ENCODE peak calls at places on chromosomes 5 and 9, in four cellular contexts. K, S, W and B are unnamed samples. For H3K27me3, the result is how much of the 10 kb centered on the place peaks cover.

GRCh38 chr5:82544004-82544403 is 265.9 kb upstream of the RPS23 start:
- DNase-seq in K (no peak), S (no peak), W (no peak), B (no peak)

GRCh38 chr5:123119334-123119986 is 30.4 kb downstream of the PRDM6 start:
- DNase-seq in K (no peak), S (no peak), W (peak), B (no peak)

GRCh38 chr9:117120061-117120460 is 294.8 kb downstream of the ASTN2 start:
- DNase-seq in K (no peak), S (no peak), W (no peak), B (no peak)

GRCh38 chr5:50292735-50293394 is 148.2 kb downstream of the EMB start:
- DNase-seq in K (no peak), S (no peak), W (no peak), B (no peak)

GRCh38 chr9:121354141-121354540 is 15.9 kb downstream of the STOM start:
- DNase-seq in K (no peak), S (no peak), W (no peak), B (no peak)

GRCh38 chr9:23324511-23324910 is 501.5 kb downstream of the ELAVL2 start:
- DNase-seq in K (no peak), S (no peak), W (no peak), B (no peak)

GRCh38 chr5:10278658-10279279 is 28.7 kb downstream of the CCT5 start:
- DNase-seq in K (peak), S (no peak), W (no peak), B (no peak)

GRCh38 chr5:140808889-140809291 is 2.0 kb downstream of the PCDHA4 start:
- DNase-seq in K (no peak), S (no peak), W (no peak), B (no peak)

GRCh38 chr5:125485003-125485641 is 738.7 kb upstream of the ZNF608 start:
- DNase-seq in K (no peak), S (no peak), W (peak), B (peak)

GRCh38 chr9:83384214-83384613 is 154.0 kb downstream of the FRMD3 start:
- DNase-seq in K (no peak), S (no peak), W (no peak), B (no peak)

GRCh38 chr5:157511656-157512644 is 51.9 kb downstream of the NIPAL4 start:
- DNase-seq in K (peak), S (peak), W (peak), B (peak)

GRCh38 chr9:132002827-132003704 is 76.6 kb downstream of the MED27 start:
- DNase-seq in K (no peak), S (no peak), W (no peak), B (no peak)

GRCh38 chr5:107968465-107968864 is 297.7 kb upstream of the EFNA5 start:
- DNase-seq in K (no peak), S (no peak), W (peak), B (no peak)

GRCh38 chr5:123810253-123810652 is 298.3 kb downstream of the CSNK1G3 start:
- DNase-seq in K (no peak), S (no peak), W (no peak), B (no peak)

GRCh38 chr9:133108794-133109641 is 12.0 kb downstream of the RALGDS start:
- DNase-seq in K (peak), S (no peak), W (no peak), B (peak)

GRCh38 chr9:3401556-3401955 is 124.2 kb downstream of the RFX3 start:
- DNase-seq in K (no peak), S (no peak), W (no peak), B (no peak)

GRCh38 chr5:145158654-145159199 is 676.4 kb downstream of the PRELID2 start:
- DNase-seq in K (no peak), S (no peak), W (no peak), B (no peak)

GRCh38 chr9:91038483-91039124 is 237.0 kb downstream of the SYK start:
- DNase-seq in K (no peak), S (no peak), W (no peak), B (no peak)

GRCh38 chr5:122099060-122099790 is 21.2 kb upstream of the LOX start:
- DNase-seq in K (no peak), S (no peak), W (peak), B (no peak)

GRCh38 chr9:91777437-91777836 is 172.6 kb downstream of the ROR2 start:
- DNase-seq in K (no peak), S (no peak), W (peak), B (peak)

GRCh38 chr9:126724226-126724625 is 80.6 kb upstream of the ZBTB43 start:
- DNase-seq in K (no peak), S (no peak), W (no peak), B (no peak)

GRCh38 chr5:132979367-132979935 is 16.0 kb upstream of the AFF4 start:
- DNase-seq in K (no peak), S (no peak), W (peak), B (no peak)

GRCh38 chr9:38016375-38017120 is 52.5 kb downstream of the SHB start:
- DNase-seq in K (no peak), S (no peak), W (peak), B (no peak)

GRCh38 chr5:1110930-1111726 is 735 bp downstream of the SLC12A7 start:
- DNase-seq in K (no peak), S (no peak), W (no peak), B (no peak)

GRCh38 chr5:91469517-91470165 is 86.5 kb upstream of the ARRDC3 start:
- DNase-seq in K (no peak), S (no peak), W (no peak), B (no peak)

GRCh38 chr9:134622896-134623407 is 18.7 kb upstream of the COL5A1 start:
- DNase-seq in K (peak), S (no peak), W (no peak), B (no peak)

GRCh38 chr5:43313854-43314457 is 744 bp upstream of the HMGCS1 start:
- DNase-seq in K (no peak), S (no peak), W (no peak), B (no peak)

GRCh38 chr5:171221931-171222330 is 87.1 kb upstream of the TLX3 start:
- DNase-seq in K (no peak), S (no peak), W (no peak), B (no peak)

GRCh38 chr9:18920685-18921084 is 112.3 kb downstream of the SAXO1 start:
- DNase-seq in K (no peak), S (no peak), W (peak), B (no peak)

GRCh38 chr9:129239946-129240490 is 62.0 kb upstream of the IER5L start:
- DNase-seq in K (no peak), S (no peak), W (no peak), B (no peak)

GRCh38 chr5:90111354-90112070 is 298.0 kb downstream of the CETN3 start:
- DNase-seq in K (no peak), S (no peak), W (no peak), B (no peak)

GRCh38 chr9:38423939-38424843 is at the start of gene IGFBPL1:
- DNase-seq in K (peak), S (no peak), W (no peak), B (no peak)

GRCh38 chr9:35758475-35759050 is 4.5 kb upstream of the MSMP start:
- DNase-seq in K (no peak), S (no peak), W (no peak), B (no peak)

GRCh38 chr9:4796988-4797956 is 4.5 kb downstream of the RCL1 start:
- DNase-seq in K (no peak), S (no peak), W (peak), B (no peak)

GRCh38 chr5:10354048-10354872 is 765 bp downstream of the MARCHF6 start:
- DNase-seq in K (peak), S (peak), W (peak), B (peak)

GRCh38 chr5:133376986-133377385 is 235.4 kb downstream of the FSTL4 start:
- DNase-seq in K (no peak), S (no peak), W (no peak), B (peak)

GRCh38 chr9:79123419-79123818 is 448.3 kb upstream of the TLE4 start:
- DNase-seq in K (no peak), S (no peak), W (peak), B (no peak)

GRCh38 chr5:78638423-78638822 is 10.1 kb downstream of the LHFPL2 start:
- DNase-seq in K (no peak), S (peak), W (peak), B (peak)

GRCh38 chr9:136486131-136486530 is 3.3 kb upstream of the SEC16A start:
- DNase-seq in K (no peak), S (no peak), W (no peak), B (no peak)

GRCh38 chr9:136483589-136484152 is 831 bp upstream of the SEC16A start:
- DNase-seq in K (peak), S (peak), W (peak), B (peak)

GRCh38 chr9:136484153-136485048 is 1.6 kb upstream of the SEC16A start:
- DNase-seq in K (peak), S (peak), W (no peak), B (peak)

GRCh38 chr9:136485651-136486050 is 2.8 kb upstream of the SEC16A start:
- DNase-seq in K (peak), S (peak), W (no peak), B (no peak)

DNA sequence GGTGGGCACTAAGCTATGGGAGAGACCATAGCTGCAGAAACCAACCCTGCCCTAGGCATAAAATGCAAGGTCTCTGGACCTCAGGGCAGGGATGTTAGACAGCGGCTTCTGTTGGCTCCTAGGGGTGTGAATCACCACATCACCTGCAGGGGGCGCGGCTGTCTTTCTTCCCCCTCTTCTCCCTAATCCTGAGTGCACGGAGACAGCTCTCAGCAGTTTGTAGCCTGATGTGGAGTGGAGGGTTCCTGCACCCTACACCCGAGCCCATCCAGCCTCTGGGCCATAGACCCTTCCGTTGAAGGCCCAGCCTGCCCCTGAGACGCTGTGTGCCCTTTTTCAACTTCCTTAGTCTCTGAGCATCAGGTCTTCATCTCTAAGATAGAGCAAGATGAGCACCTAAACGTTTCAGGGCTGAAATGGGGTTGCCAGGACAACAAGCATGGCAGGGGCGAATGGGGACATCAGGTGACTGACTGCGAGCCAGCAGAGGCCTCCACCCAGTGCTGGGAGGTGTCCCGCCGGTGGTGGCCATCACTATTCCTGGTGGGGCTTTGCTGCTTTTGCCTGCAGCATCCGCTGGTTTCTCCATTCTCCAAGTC is 2.3 kb upstream of the SEC16A start:
- DNase-seq in K (peak), S (peak), W (peak), B (peak)
- H3K4me3 ChIP-seq in K (peak), S (no peak), W (no peak), B (no peak)

DNA sequence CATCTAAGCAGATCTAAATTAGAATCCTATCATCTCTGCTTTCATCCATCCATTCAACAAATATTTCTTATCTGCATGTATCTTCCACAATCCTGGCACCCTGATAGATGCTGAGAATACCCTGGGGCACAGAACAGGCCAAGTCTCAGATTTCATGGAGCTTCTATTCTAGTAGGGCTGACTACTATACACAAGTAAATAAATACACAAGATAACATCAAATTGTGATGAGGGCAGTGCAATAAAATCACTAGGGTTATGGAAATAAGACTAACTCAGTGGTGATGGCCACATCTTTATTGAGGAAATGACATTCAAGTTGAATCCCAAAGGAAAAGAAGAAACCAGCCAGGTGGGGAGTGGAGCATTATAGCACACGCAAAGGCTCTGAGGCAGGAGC is 138.4 kb upstream of the GLRA1 start:
- DNase-seq in K (no peak), S (no peak), W (no peak), B (no peak)
- TF ChIP-seq POLR2A in K (no peak), S (no peak), W (no peak), B (no peak)

GRCh38 chr5:73231245-73231778 is 58.3 kb downstream of the TMEM174 start:
- DNase-seq in K (no peak), S (no peak), W (no peak), B (no peak)
- H3K27me3 ChIP-seq in K (under half), S (half or more), W (under half), B (under half)

DNA sequence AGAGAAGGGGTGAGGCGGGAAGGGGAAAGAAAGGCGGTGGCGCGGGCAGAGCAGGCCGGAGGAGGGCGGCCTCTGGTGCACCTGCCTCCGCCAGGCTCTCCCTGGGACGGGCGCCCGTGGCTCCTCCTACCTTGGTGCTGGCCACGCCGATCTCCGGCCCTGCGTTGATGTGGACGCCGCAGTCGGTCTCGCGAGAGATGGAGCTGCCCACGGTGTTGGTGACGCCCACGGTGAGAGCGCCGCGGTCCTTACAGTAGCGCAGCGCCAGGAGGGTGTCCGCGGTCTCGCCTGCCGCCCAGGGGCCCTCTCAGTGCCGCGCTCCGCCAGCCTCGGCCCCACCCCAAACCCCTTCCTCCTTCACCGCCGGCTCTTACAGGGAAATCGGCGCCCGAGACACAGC is 21.8 kb upstream of the MAPK9 start:
- DNase-seq in K (no peak), S (no peak), W (no peak), B (no peak)
- H3K4me3 ChIP-seq in K (no peak), S (peak), W (no peak), B (peak)

GRCh38 chr9:14591411-14591810 is 101.8 kb downstream of the ZDHHC21 start:
- DNase-seq in K (no peak), S (no peak), W (no peak), B (no peak)
- TF ChIP-seq POLR2A in K (no peak), S (no peak), W (no peak), B (no peak)

GRCh38 chr9:97848582-97849237 is 4.3 kb upstream of the FOXE1 start:
- DNase-seq in K (no peak), S (no peak), W (peak), B (no peak)
- H3K27me3 ChIP-seq in K (under half), S (half or more), W (half or more), B (half or more)

DNA sequence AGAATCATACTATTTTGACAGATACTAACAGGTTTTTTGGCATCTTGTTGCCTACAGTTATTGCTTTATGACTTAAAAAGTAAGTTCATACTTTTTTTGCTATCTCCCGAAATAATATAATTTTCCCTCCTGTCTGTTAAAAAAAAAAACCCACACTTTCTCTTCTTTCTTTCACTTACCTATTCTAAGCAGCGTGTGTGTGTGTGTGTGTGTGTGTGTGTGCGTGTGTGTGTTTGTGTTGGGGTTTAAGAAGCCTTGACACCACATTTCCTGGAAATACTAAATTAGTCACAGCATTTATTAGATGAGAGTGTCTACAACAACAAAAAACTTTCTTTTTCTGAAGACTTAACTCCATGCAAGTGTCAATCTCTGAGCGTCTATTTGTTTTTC is 12.4 kb downstream of the TNFAIP8 start:
- DNase-seq in K (no peak), S (no peak), W (no peak), B (no peak)
- H3K4me3 ChIP-seq in K (no peak), S (no peak), W (no peak), B (no peak)

GRCh38 chr5:150644496-150644895 is 4.0 kb downstream of the SYNPO start:
- DNase-seq in K (peak), S (peak), W (no peak), B (no peak)

GRCh38 chr5:150644058-150644457 is 3.6 kb downstream of the SYNPO start:
- DNase-seq in K (no peak), S (no peak), W (no peak), B (no peak)

GRCh38 chr5:150642991-150643710 is 2.7 kb downstream of the SYNPO start:
- DNase-seq in K (no peak), S (no peak), W (no peak), B (no peak)

GRCh38 chr5:150647275-150648251 is 7.1 kb downstream of the SYNPO start:
- DNase-seq in K (peak), S (peak), W (no peak), B (peak)

DNA sequence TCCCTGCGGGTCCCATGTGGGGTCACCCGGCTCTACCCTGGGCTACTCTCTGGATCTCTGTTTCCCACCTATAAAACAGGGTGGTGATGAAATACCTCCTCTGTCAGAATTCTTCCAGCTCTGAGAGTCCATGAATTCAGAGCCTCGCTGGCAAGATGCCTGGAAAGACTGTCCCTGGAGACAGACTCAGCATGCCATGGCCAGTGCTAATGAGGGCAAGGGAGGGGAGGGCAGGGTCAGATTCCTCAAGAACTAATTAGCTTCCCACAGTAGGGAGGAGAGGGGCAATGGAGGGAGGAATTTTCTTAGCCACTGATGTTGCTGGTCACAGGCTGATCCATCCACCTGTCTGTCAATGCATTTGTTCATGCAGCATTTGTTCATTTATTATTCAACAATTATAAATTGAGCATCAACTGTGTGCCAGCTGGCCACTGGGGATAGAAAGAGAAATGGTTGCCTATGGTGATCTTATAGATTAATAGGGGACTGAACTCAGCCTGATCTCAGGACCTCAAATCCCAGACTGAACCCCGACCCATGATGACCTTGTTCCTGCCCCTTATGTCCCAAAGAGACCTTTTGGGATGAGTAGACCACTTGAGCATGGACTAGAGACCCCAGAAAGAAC is 4.7 kb downstream of the SYNPO start:
- DNase-seq in K (peak), S (no peak), W (peak), B (peak)
- TF ChIP-seq POLR2A in K (no peak), S (no peak), W (no peak), B (no peak)

GRCh38 chr9:124483481-124483880 is 23.7 kb downstream of the NR5A1 start:
- DNase-seq in K (no peak), S (no peak), W (no peak), B (no peak)
- H3K27me3 ChIP-seq in K (under half), S (half or more), W (half or more), B (under half)

DNA sequence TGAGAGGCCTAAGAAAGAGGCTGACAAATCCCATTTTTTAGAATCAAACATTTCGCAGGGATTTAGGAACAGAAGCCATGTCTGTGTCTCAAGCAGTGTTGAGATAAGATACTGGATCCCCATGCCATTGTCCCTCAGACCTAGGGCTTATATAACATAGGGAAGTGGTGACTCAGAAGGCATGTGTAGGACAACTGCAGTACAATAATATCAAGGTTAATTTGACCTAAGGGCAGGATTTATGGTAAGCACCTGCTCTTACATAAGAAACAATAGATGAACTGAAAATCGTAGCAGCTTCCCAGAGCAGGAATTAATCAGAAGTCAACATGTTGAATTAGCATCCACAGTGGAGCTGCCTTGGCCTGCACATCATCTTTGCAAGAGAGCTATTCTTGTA is 459.4 kb downstream of the ANXA1 start:
- DNase-seq in K (no peak), S (no peak), W (no peak), B (no peak)
- H3K4me3 ChIP-seq in K (no peak), S (no peak), W (no peak), B (no peak)